ENCODE peak calls at places on chromosome 19, in ten cellular contexts. I, O, A, D, C, P, G, W, X and H are unnamed samples.

GRCh38 chr19:51521357-51521756 is 10.1 kb downstream of the SIGLEC6 start:
- DNase-seq in P (no peak), A (no peak), C (no peak), G (no peak), D (no peak), X (no peak), W (no peak), O (no peak), I (no peak), H (no peak)

GRCh38 chr19:55641376-55642152 is 762 bp downstream of the ZNF580 start:
- DNase-seq in X (no peak), I (no peak), W (peak; percentile 50), P (no peak), A (no peak), D (no peak), G (peak; percentile 67), C (peak; percentile 42), O (peak; percentile 64), H (no peak)

GRCh38 chr19:4052993-4053422 is 13.7 kb downstream of the ZBTB7A start:
- DNase-seq in P (peak; percentile 25), X (no peak), W (no peak), I (peak; percentile 49), D (no peak), A (no peak), C (no peak), O (no peak), G (no peak), H (no peak)

GRCh38 chr19:15251749-15252397 is 19.6 kb upstream of the EPHX3 start:
- DNase-seq in W (no peak), P (peak; percentile 74), D (peak; percentile 53), O (peak; percentile 88), C (peak; percentile 98), G (peak; percentile 93), A (peak; percentile 70), X (peak; percentile 57), I (peak; percentile 98), H (peak; percentile 57)

GRCh38 chr19:13155472-13156284 is 5.5 kb downstream of the IER2 start:
- DNase-seq in W (peak; percentile 97), C (peak; percentile 69), D (peak; percentile 69), A (no peak), X (peak; percentile 40), I (peak; percentile 80), P (peak; percentile 88), O (peak; percentile 96), G (peak; percentile 93), H (no peak)

GRCh38 chr19:56837492-56837891 is 3.0 kb downstream of the PEG3 start:
- DNase-seq in C (peak; percentile 67), G (no peak), D (no peak), O (no peak), A (peak; percentile 47), X (peak; percentile 33), P (peak; percentile 92), I (peak; percentile 45), W (no peak), H (no peak)

GRCh38 chr19:40497214-40497613 is 30.4 kb downstream of the SPTBN4 start:
- DNase-seq in X (no peak), W (no peak), D (no peak), C (no peak), P (no peak), G (no peak), A (no peak), I (no peak), O (no peak), H (no peak)

GRCh38 chr19:3979674-3980352 is 5.5 kb downstream of the EEF2 start:
- DNase-seq in I (no peak), O (no peak), G (no peak), P (no peak), D (no peak), C (no peak), A (no peak), X (no peak), W (peak; percentile 5), H (no peak)

GRCh38 chr19:15124572-15125231 is 17.5 kb downstream of the SYDE1 start:
- DNase-seq in C (no peak), P (no peak), I (no peak), O (no peak), W (peak; percentile 15), G (peak; percentile 87), A (no peak), X (no peak), D (no peak), H (no peak)

GRCh38 chr19:28130066-28130511 is 1082.9 kb downstream of the UQCRFS1 start:
- DNase-seq in G (no peak), I (no peak), O (peak; percentile 7), W (no peak), P (no peak), A (no peak), X (no peak), C (no peak), D (no peak), H (no peak)

GRCh38 chr19:33233056-33233873 is 7.6 kb upstream of the SLC7A10 start:
- DNase-seq in X (no peak), O (no peak), D (no peak), G (no peak), W (no peak), C (no peak), A (no peak), I (no peak), P (no peak), H (no peak)

GRCh38 chr19:12112701-12113100 is 27.4 kb downstream of the ZNF20 start:
- DNase-seq in A (no peak), W (no peak), C (no peak), O (no peak), I (no peak), G (no peak), D (no peak), P (no peak), X (no peak), H (no peak)
- H3K4me3 ChIP-seq in A (no peak overlapping the region), W (no peak overlapping the region), C (no peak overlapping the region), O (peak overlapping the region; percentile 8), I (no peak overlapping the region), G (peak overlapping the region; percentile 8), D (no peak overlapping the region), P (no peak overlapping the region), X (no peak overlapping the region), H (no peak overlapping the region)

GRCh38 chr19:31377736-31378135 is 28.5 kb upstream of the TSHZ3 start:
- DNase-seq in I (peak; percentile 48), A (no peak), P (no peak), G (no peak), D (no peak), O (no peak), W (no peak), C (no peak), X (no peak), H (no peak)

DNA sequence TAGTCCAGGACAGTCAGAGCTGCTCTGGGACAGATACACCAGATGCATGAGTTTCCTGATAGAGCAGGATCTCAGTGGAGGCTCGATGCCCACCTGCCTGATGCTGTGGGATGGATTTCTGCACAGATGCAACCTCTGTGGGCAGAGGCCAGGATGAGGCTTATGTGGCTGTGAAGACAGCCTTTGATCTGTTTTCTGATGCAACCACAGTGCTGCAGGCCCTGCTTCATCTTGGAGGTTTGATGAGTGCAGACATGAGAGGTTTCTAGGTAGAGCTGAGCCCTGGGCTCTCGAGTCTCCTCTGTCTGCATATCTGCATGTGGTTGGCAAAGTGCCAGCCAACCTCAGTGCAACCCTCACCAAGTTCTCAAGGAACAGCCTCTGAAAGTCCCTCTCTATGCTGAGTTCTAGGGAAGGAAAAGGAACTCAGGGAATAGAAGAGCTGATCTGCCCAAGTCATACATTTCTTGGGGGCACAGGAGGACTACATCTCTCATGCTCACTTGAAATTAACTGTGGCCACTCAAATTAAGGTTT is 23.1 kb upstream of the TSHZ3 start:
- DNase-seq in W (no peak), P (no peak), O (no peak), D (no peak), X (no peak), I (no peak), G (no peak), A (no peak), C (no peak), H (no peak)
- TF ChIP-seq CTCF in W (no peak), P (no peak), O (no peak), D (no peak), X (no peak), I (no peak), G (no peak), A (no peak), C (no peak), H (no peak)

GRCh38 chr19:1467228-1467511 is 11.8 kb downstream of the C19orf25 start:
- DNase-seq in A (no peak), I (no peak), W (no peak), D (no peak), G (no peak), X (no peak), O (no peak), C (no peak), P (no peak), H (no peak)

GRCh38 chr19:1466018-1466460 is 13.0 kb downstream of the C19orf25 start:
- DNase-seq in X (no peak), C (no peak), A (no peak), D (no peak), I (no peak), O (no peak), G (no peak), W (no peak), P (no peak), H (no peak)

GRCh38 chr19:1465191-1466016 is 13.6 kb downstream of the C19orf25 start:
- DNase-seq in G (peak; percentile 78), P (peak; percentile 35), D (peak; percentile 42), A (no peak), W (peak; percentile 61), C (peak; percentile 39), I (no peak), O (peak; percentile 59), X (no peak), H (no peak)

GRCh38 chr19:1467512-1468273 is 11.3 kb downstream of the C19orf25 start:
- DNase-seq in D (no peak), W (no peak), X (no peak), P (no peak), C (no peak), A (no peak), I (no peak), G (no peak), O (peak; percentile 66), H (no peak)

DNA sequence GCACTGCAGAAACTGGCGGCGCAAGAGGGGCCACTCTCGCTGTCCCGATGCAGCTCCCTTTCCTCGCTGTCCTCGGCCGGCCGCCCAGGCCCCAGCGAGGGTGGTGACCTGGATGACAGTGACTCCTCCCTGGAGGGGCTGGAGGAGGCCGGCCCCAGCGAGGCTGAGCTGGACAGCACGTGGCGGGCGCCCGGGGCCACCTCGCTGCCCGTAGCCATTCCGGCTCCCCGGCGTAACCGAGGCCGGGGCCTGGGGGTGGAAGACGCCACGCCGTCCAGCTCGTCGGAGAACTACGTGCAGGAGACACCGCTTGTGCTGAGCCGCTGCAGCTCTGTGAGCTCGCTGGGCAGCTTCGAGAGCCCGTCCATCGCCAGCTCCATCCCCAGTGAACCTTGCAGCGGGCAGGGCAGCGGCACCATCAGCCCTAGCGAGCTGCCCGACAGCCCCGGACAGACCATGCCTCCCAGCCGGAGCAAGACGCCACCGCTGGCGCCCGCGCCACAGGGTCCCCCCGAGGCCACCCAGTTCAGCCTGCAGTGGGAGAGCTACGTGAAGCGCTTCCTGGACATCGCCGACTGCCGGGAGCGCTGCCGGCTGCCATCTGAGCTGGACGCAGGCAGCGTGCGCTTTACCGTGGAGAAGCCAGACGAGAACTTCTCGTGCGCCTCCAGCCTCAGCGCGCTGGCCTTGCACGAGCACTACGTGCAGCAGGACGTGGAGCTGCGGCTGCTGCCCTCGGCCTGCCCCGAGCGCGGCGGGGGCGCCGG is 12.4 kb downstream of the C19orf25 start:
- DNase-seq in W (no peak), A (no peak), X (no peak), C (no peak), I (no peak), D (no peak), G (no peak), P (no peak), O (peak; percentile 58), H (no peak)
- H3K4me3 ChIP-seq in W (no peak overlapping the region), A (no peak overlapping the region), X (no peak overlapping the region), C (no peak overlapping the region), I (no peak overlapping the region), D (no peak overlapping the region), G (peak overlapping the region; percentile 51), P (no peak overlapping the region), O (peak overlapping the region; percentile 37), H (no peak overlapping the region)

GRCh38 chr19:19115954-19116353 is 22.3 kb downstream of the TMEM161A start:
- DNase-seq in I (peak; percentile 25), O (peak; percentile 72), P (peak; percentile 14), A (no peak), W (peak; percentile 54), C (no peak), X (no peak), G (peak; percentile 89), D (no peak), H (no peak)
- TF ChIP-seq CTCF in I (peak; percentile 57), O (peak; percentile 63), P (peak; percentile 25), A (peak; percentile 57), W (peak; percentile 84), C (peak; percentile 60), X (no peak), G (peak; percentile 86), D (peak; percentile 43), H (peak; percentile 59)